ENCODE peak calls at places on chromosomes 2 and 18, in four cellular contexts. C is GM04504, S is heart right ventricle, Y is endothelial cell of umbilical vein. M is an unnamed sample.
A peak's percentile ranks its signal among the peaks of the same experiment; 100 is the strongest.

GRCh38 chr2:105175231-105175630 is 66.3 kb upstream of the GPR45 start:
- DNase-seq in Y (no peak), C (no peak), S (no peak), M (no peak)

GRCh38 chr2:164675027-164675426 is 53.7 kb upstream of the GRB14 start:
- DNase-seq in Y (no peak), C (no peak), S (no peak), M (no peak)

GRCh38 chr2:33019796-33020195 is 73.0 kb downstream of the LTBP1 start:
- DNase-seq in S (no peak), Y (no peak), C (no peak), M (no peak)

GRCh38 chr2:46570396-46570795 is 91.0 kb downstream of the TMEM247 start:
- DNase-seq in S (no peak), Y (no peak), C (no peak), M (no peak)

GRCh38 chr2:134284119-134284670 is 30.3 kb downstream of the MGAT5 start:
- DNase-seq in S (no peak), C (no peak), Y (no peak), M (no peak)

GRCh38 chr2:38462121-38462634 is 85.1 kb upstream of the ATL2 start:
- DNase-seq in S (no peak), Y (peak; percentile 36), C (peak; percentile 69), M (no peak)

GRCh38 chr18:57443716-57444115 is 8.5 kb downstream of the ONECUT2 start:
- DNase-seq in C (no peak), Y (no peak), S (no peak), M (no peak)

GRCh38 chr2:70099270-70099669 is 12.0 kb downstream of the PCBP1 start:
- DNase-seq in Y (no peak), C (no peak), S (no peak), M (no peak)

GRCh38 chr2:126784045-126784444 is 114.6 kb upstream of the TEX51 start:
- DNase-seq in C (no peak), Y (no peak), S (no peak), M (no peak)

GRCh38 chr18:74895686-74896085 is 298.0 kb downstream of the ZNF407 start:
- DNase-seq in Y (peak; percentile 27), C (no peak), S (no peak), M (no peak)

GRCh38 chr2:204664708-204665121 is 119.4 kb downstream of the PARD3B start:
- DNase-seq in C (no peak), Y (peak; percentile 51), S (no peak), M (no peak)

GRCh38 chr2:144091622-144092021 is 428.3 kb downstream of the ZEB2 start:
- DNase-seq in Y (no peak), C (no peak), S (no peak), M (no peak)

GRCh38 chr2:65850695-65851094 is 418.3 kb upstream of the SPRED2 start:
- DNase-seq in S (no peak), Y (no peak), C (no peak), M (no peak)

GRCh38 chr2:84077504-84077903 is 381.6 kb downstream of the SUCLG1 start:
- DNase-seq in S (no peak), C (peak; percentile 20), Y (peak; percentile 1), M (no peak)

GRCh38 chr2:27703638-27704341 is 40.1 kb downstream of the SLC4A1AP start:
- DNase-seq in S (peak; percentile 89), C (peak; percentile 95), Y (peak; percentile 90), M (no peak)

GRCh38 chr18:48153641-48154481 is 223.4 kb upstream of the SMAD2 start:
- DNase-seq in Y (no peak), C (peak; percentile 10), S (no peak), M (no peak)

GRCh38 chr2:29123584-29124349 is 8.6 kb downstream of the CLIP4 start:
- DNase-seq in Y (peak; percentile 49), C (peak; percentile 53), S (no peak), M (no peak)

GRCh38 chr2:98554116-98554861 is 54.0 kb downstream of the COA5 start:
- DNase-seq in C (no peak), Y (no peak), S (no peak), M (no peak)

GRCh38 chr2:173991857-173992588 is 26.9 kb upstream of the SP3 start:
- DNase-seq in Y (no peak), C (no peak), S (peak; percentile 57), M (no peak)

GRCh38 chr2:101805146-101806088 is 107.9 kb downstream of the MAP4K4 start:
- DNase-seq in Y (no peak), C (no peak), S (no peak), M (no peak)